ENCODE peak calls at places on chromosomes 1 and 21, in eight cellular contexts. One of them, this sample, is unnamed.

GRCh38 chr1:233664254-233664653 is 50.3 kb downstream of the KCNK1 start:
- DNase-seq in GM12878: no peak
- DNase-seq in K562: no peak
- DNase-seq in A549: no peak
- DNase-seq in HCT116: no peak
- DNase-seq in HepG2: no peak
- DNase-seq in H1: no peak
- DNase-seq in SK-N-SH: no peak
- DNase-seq in this sample: no peak

GRCh38 chr1:230113230-230113604 is 46.2 kb downstream of the GALNT2 start:
- DNase-seq in HCT116: no peak
- DNase-seq in A549: no peak
- DNase-seq in K562: no peak
- DNase-seq in HepG2: no peak
- DNase-seq in H1: no peak
- DNase-seq in SK-N-SH: no peak
- DNase-seq in GM12878: no peak
- DNase-seq in this sample: no peak

GRCh38 chr1:108609483-108610066 is 49.7 kb downstream of the EEIG2 start:
- DNase-seq in HCT116: no peak
- DNase-seq in H1: no peak
- DNase-seq in A549: no peak
- DNase-seq in SK-N-SH: no peak
- DNase-seq in HepG2: no peak
- DNase-seq in K562: no peak
- DNase-seq in GM12878: no peak
- DNase-seq in this sample: no peak

GRCh38 chr1:81519987-81520386 is 280.7 kb upstream of the ADGRL2 start:
- DNase-seq in SK-N-SH: no peak
- DNase-seq in A549: no peak
- DNase-seq in HepG2: no peak
- DNase-seq in GM12878: no peak
- DNase-seq in H1: no peak
- DNase-seq in HCT116: no peak
- DNase-seq in K562: no peak
- DNase-seq in this sample: no peak

GRCh38 chr21:43600642-43601397 is 58.5 kb downstream of the HSF2BP start:
- DNase-seq in A549: peak; percentile 72
- DNase-seq in H1: no peak
- DNase-seq in SK-N-SH: peak; percentile 39
- DNase-seq in HCT116: no peak
- DNase-seq in GM12878: no peak
- DNase-seq in K562: no peak
- DNase-seq in HepG2: no peak
- DNase-seq in this sample: no peak

GRCh38 chr1:172837816-172838680 is 179.1 kb downstream of the FASLG start:
- DNase-seq in HepG2: no peak
- DNase-seq in GM12878: no peak
- DNase-seq in HCT116: peak; percentile 89
- DNase-seq in K562: no peak
- DNase-seq in H1: no peak
- DNase-seq in SK-N-SH: no peak
- DNase-seq in A549: no peak
- DNase-seq in this sample: no peak

GRCh38 chr1:168365719-168366474 is 85.2 kb downstream of the TBX19 start:
- DNase-seq in GM12878: no peak
- DNase-seq in H1: no peak
- DNase-seq in HepG2: peak; percentile 29
- DNase-seq in A549: peak; percentile 46
- DNase-seq in K562: peak; percentile 57
- DNase-seq in HCT116: no peak
- DNase-seq in SK-N-SH: no peak
- DNase-seq in this sample: no peak

GRCh38 chr21:15383588-15383987 is 318.8 kb upstream of the NRIP1 start:
- DNase-seq in SK-N-SH: no peak
- DNase-seq in HCT116: no peak
- DNase-seq in H1: no peak
- DNase-seq in HepG2: no peak
- DNase-seq in GM12878: no peak
- DNase-seq in K562: no peak
- DNase-seq in A549: no peak
- DNase-seq in this sample: no peak

GRCh38 chr1:220775238-220775853 is 11.4 kb upstream of the MTARC1 start:
- DNase-seq in HepG2: peak; percentile 16
- DNase-seq in SK-N-SH: peak; percentile 56
- DNase-seq in HCT116: no peak
- DNase-seq in K562: peak; percentile 50
- DNase-seq in H1: no peak
- DNase-seq in A549: peak; percentile 39
- DNase-seq in GM12878: no peak
- DNase-seq in this sample: peak; percentile 49

DNA sequence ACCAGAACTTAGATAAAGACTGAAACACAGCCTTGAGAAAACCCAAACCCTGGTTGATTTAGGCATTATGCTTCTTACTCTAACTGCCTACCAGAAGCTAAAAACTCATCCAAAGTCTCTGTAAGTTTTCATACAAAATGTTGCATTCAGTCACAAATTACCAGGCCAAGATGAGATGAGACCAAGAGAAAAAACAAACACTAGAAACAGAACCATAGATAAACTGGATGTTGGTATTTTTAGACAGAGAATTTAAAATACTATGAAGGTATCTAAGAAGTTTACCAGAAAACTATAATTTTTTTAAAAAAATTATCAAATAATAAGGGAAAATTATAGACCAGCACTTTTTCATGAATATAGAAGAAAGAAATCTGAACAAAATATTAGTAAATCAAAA is 180.5 kb downstream of the VPS13D start:
- DNase-seq in HCT116: no peak
- DNase-seq in A549: no peak
- DNase-seq in GM12878: no peak
- DNase-seq in HepG2: no peak
- DNase-seq in H1: no peak
- DNase-seq in K562: no peak
- DNase-seq in SK-N-SH: no peak
- DNase-seq in this sample: no peak
- H3K4me1 ChIP-seq in HCT116: peaks cover 4% of the 10 kb centered on the region
- H3K4me1 ChIP-seq in A549: peaks cover 25% of the 10 kb centered on the region
- H3K4me1 ChIP-seq in GM12878: no peaks in the 10 kb centered on the region
- H3K4me1 ChIP-seq in HepG2: peaks cover 75% of the 10 kb centered on the region
- H3K4me1 ChIP-seq in H1: no peaks in the 10 kb centered on the region
- H3K4me1 ChIP-seq in K562: peaks cover 8% of the 10 kb centered on the region
- H3K4me1 ChIP-seq in SK-N-SH: peaks cover 3% of the 10 kb centered on the region
- H3K4me1 ChIP-seq in this sample: peaks cover 28% of the 10 kb centered on the region

DNA sequence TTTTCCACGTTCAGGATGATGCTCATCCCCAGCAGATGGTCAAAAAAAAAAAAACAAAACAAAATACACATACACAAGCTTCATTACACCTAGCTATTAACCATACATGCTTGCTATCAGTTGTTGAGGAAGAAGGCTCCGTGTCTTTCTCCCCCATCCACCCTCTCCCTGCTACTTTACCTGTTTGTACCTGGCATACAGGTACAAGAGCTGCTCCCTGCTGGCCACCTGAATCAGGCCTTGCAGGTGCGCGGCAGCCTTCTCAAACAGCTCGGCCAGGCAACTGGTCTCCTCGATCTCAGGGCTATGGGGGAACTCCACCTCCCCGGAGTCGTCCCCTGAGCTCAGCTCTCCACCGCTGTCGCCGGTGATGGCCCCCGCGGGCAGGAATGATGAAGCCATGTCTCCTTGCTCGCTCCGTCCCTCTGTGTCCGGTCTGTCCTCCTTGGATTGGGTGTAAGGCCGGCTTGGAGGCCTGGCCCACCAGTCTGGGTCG is 464 bp downstream of the ACBD6 start:
- DNase-seq in GM12878: no peak
- DNase-seq in A549: no peak
- DNase-seq in HCT116: no peak
- DNase-seq in SK-N-SH: no peak
- DNase-seq in H1: peak; percentile 44
- DNase-seq in HepG2: no peak
- DNase-seq in K562: peak; percentile 77
- DNase-seq in this sample: no peak
- TF ChIP-seq MAX in GM12878: no peak
- TF ChIP-seq MAX in A549: no peak
- TF ChIP-seq MAX in HCT116: no peak
- TF ChIP-seq MAX in SK-N-SH: no peak
- TF ChIP-seq MAX in H1: no peak
- TF ChIP-seq MAX in HepG2: no peak
- TF ChIP-seq MAX in K562: no peak
- TF ChIP-seq MAX in this sample: no peak

GRCh38 chr1:183471748-183472487 is 381 bp upstream of the SMG7 start:
- DNase-seq in HepG2: peak; percentile 96
- DNase-seq in H1: peak; percentile 97
- DNase-seq in HCT116: peak; percentile 95
- DNase-seq in A549: peak; percentile 99
- DNase-seq in GM12878: peak; percentile 90
- DNase-seq in SK-N-SH: peak; percentile 96
- DNase-seq in K562: peak; percentile 97
- DNase-seq in this sample: peak; percentile 96

GRCh38 chr1:183473286-183473536 is 912 bp downstream of the SMG7 start:
- DNase-seq in SK-N-SH: no peak
- DNase-seq in GM12878: no peak
- DNase-seq in HepG2: no peak
- DNase-seq in K562: no peak
- DNase-seq in A549: no peak
- DNase-seq in H1: no peak
- DNase-seq in HCT116: no peak
- DNase-seq in this sample: no peak

GRCh38 chr1:183472488-183473285 is at the start of gene SMG7:
- DNase-seq in SK-N-SH: no peak
- DNase-seq in HepG2: no peak
- DNase-seq in HCT116: no peak
- DNase-seq in H1: no peak
- DNase-seq in GM12878: no peak
- DNase-seq in K562: peak; percentile 58
- DNase-seq in A549: no peak
- DNase-seq in this sample: no peak

GRCh38 chr1:183477986-183478781 is 5.9 kb downstream of the SMG7 start:
- DNase-seq in SK-N-SH: no peak
- DNase-seq in K562: no peak
- DNase-seq in HepG2: no peak
- DNase-seq in GM12878: no peak
- DNase-seq in A549: no peak
- DNase-seq in HCT116: no peak
- DNase-seq in H1: no peak
- DNase-seq in this sample: no peak

DNA sequence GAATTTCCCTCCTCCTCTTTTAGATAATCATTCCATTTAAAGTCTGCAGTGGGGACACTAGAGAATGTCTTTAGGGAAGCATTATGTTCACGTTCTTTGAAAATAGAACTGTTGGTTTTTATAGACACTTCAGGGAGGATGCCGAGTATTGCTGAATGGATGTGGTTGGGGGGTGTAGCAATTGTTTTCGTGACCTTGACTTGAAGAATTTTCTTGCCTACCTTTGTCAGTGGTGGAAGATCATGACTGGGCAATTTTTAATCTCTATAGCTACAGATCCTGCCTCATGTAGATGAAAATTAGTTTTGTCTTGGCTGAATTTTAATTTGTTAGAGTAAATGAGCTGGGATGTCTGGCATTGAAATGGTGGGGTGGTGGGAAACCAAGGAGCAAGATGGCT is 3.8 kb downstream of the SMG7 start:
- DNase-seq in HCT116: no peak
- DNase-seq in SK-N-SH: no peak
- DNase-seq in HepG2: no peak
- DNase-seq in H1: no peak
- DNase-seq in K562: peak; percentile 45
- DNase-seq in A549: no peak
- DNase-seq in GM12878: no peak
- DNase-seq in this sample: no peak
- H3K4me1 ChIP-seq in HCT116: peaks cover 5% of the 10 kb centered on the region
- H3K4me1 ChIP-seq in SK-N-SH: peaks cover 8% of the 10 kb centered on the region
- H3K4me1 ChIP-seq in HepG2: peaks cover 55% of the 10 kb centered on the region
- H3K4me1 ChIP-seq in H1: peaks cover 2% of the 10 kb centered on the region
- H3K4me1 ChIP-seq in K562: peaks cover 26% of the 10 kb centered on the region
- H3K4me1 ChIP-seq in A549: peaks cover 39% of the 10 kb centered on the region
- H3K4me1 ChIP-seq in GM12878: peaks cover 32% of the 10 kb centered on the region
- H3K4me1 ChIP-seq in this sample: peaks cover 19% of the 10 kb centered on the region

GRCh38 chr1:25695991-25696330 is 79.4 kb downstream of the MAN1C1 start:
- DNase-seq in SK-N-SH: no peak
- DNase-seq in A549: peak; percentile 65
- DNase-seq in HepG2: no peak
- DNase-seq in GM12878: no peak
- DNase-seq in K562: no peak
- DNase-seq in HCT116: no peak
- DNase-seq in H1: no peak
- DNase-seq in this sample: peak; percentile 80
- TF ChIP-seq MAX in SK-N-SH: no peak
- TF ChIP-seq MAX in A549: no peak
- TF ChIP-seq MAX in HepG2: no peak
- TF ChIP-seq MAX in GM12878: no peak
- TF ChIP-seq MAX in K562: no peak
- TF ChIP-seq MAX in HCT116: no peak
- TF ChIP-seq MAX in H1: no peak
- TF ChIP-seq MAX in this sample: no peak

GRCh38 chr1:29133861-29134694 is 10.4 kb upstream of the TMEM200B start:
- DNase-seq in HepG2: no peak
- DNase-seq in GM12878: no peak
- DNase-seq in H1: no peak
- DNase-seq in K562: no peak
- DNase-seq in SK-N-SH: peak; percentile 41
- DNase-seq in A549: no peak
- DNase-seq in HCT116: no peak
- DNase-seq in this sample: no peak
- H3K4me1 ChIP-seq in HepG2: peaks cover 21% of the 10 kb centered on the region
- H3K4me1 ChIP-seq in GM12878: no peaks in the 10 kb centered on the region
- H3K4me1 ChIP-seq in H1: peaks cover 1% of the 10 kb centered on the region
- H3K4me1 ChIP-seq in K562: peaks cover 19% of the 10 kb centered on the region
- H3K4me1 ChIP-seq in SK-N-SH: no peaks in the 10 kb centered on the region
- H3K4me1 ChIP-seq in A549: no peaks in the 10 kb centered on the region
- H3K4me1 ChIP-seq in HCT116: peaks cover 2% of the 10 kb centered on the region
- H3K4me1 ChIP-seq in this sample: no peaks in the 10 kb centered on the region

GRCh38 chr1:25105836-25106235 is 126.5 kb downstream of the SYF2 start:
- DNase-seq in SK-N-SH: no peak
- DNase-seq in K562: no peak
- DNase-seq in A549: no peak
- DNase-seq in HCT116: no peak
- DNase-seq in HepG2: no peak
- DNase-seq in GM12878: no peak
- DNase-seq in H1: no peak
- DNase-seq in this sample: no peak

GRCh38 chr1:25106981-25107642 is 125.2 kb downstream of the SYF2 start:
- DNase-seq in GM12878: no peak
- DNase-seq in A549: no peak
- DNase-seq in K562: no peak
- DNase-seq in H1: no peak
- DNase-seq in SK-N-SH: no peak
- DNase-seq in HCT116: no peak
- DNase-seq in HepG2: no peak
- DNase-seq in this sample: no peak

GRCh38 chr1:25109527-25109926 is 122.8 kb downstream of the SYF2 start:
- DNase-seq in GM12878: no peak
- DNase-seq in A549: no peak
- DNase-seq in HCT116: no peak
- DNase-seq in K562: no peak
- DNase-seq in SK-N-SH: no peak
- DNase-seq in H1: no peak
- DNase-seq in HepG2: no peak
- DNase-seq in this sample: no peak

GRCh38 chr1:25106352-25106751 is 126.0 kb downstream of the SYF2 start:
- DNase-seq in GM12878: no peak
- DNase-seq in HCT116: no peak
- DNase-seq in SK-N-SH: no peak
- DNase-seq in H1: no peak
- DNase-seq in K562: no peak
- DNase-seq in A549: peak; percentile 14
- DNase-seq in HepG2: no peak
- DNase-seq in this sample: no peak

GRCh38 chr1:25107643-25108010 is 124.7 kb downstream of the SYF2 start:
- DNase-seq in HCT116: no peak
- DNase-seq in GM12878: no peak
- DNase-seq in A549: no peak
- DNase-seq in SK-N-SH: no peak
- DNase-seq in HepG2: no peak
- DNase-seq in H1: no peak
- DNase-seq in K562: no peak
- DNase-seq in this sample: no peak
- TF ChIP-seq MAX in HCT116: no peak
- TF ChIP-seq MAX in GM12878: no peak
- TF ChIP-seq MAX in A549: no peak
- TF ChIP-seq MAX in SK-N-SH: no peak
- TF ChIP-seq MAX in HepG2: no peak
- TF ChIP-seq MAX in H1: no peak
- TF ChIP-seq MAX in K562: no peak
- TF ChIP-seq MAX in this sample: no peak